ENCODE peak calls at places on chromosomes 4 and X, in eight cellular contexts. A is Peyer's patch, M is IMR-90, S is uterus, W is ovary, J is heart left ventricle, G is esophagus muscularis mucosa, P is tibial nerve. F is an unnamed sample.

GRCh38 chr4:692771-693554 is 4.0 kb upstream of the SLC49A3 start:
- DNase-seq in A (no peak), W (no peak), P (no peak), M (no peak), S (no peak), G (no peak), J (no peak), F (no peak)

GRCh38 chr4:136329042-136329662 is 1203.1 kb downstream of the PCDH18 start:
- DNase-seq in A (no peak), M (no peak), W (no peak), S (no peak), J (no peak), P (no peak), G (no peak), F (no peak)

GRCh38 chr4:122775987-122776836 is 43.7 kb downstream of the BBS12 start:
- DNase-seq in J (no peak), S (no peak), M (no peak), A (no peak), G (no peak), P (no peak), W (no peak), F (no peak)

GRCh38 chrX:68647156-68647957 is at the start of gene STARD8:
- DNase-seq in M (peak), P (no peak), W (no peak), G (no peak), S (peak), A (no peak), J (peak), F (no peak)

GRCh38 chrX:153361781-153362397 is 27.9 kb downstream of the ZNF275 start:
- DNase-seq in S (no peak), J (no peak), M (no peak), G (no peak), P (no peak), W (no peak), A (no peak), F (no peak)

GRCh38 chrX:68929332-68930150 is 100.7 kb downstream of the EFNB1 start:
- DNase-seq in W (peak), A (no peak), J (peak), S (peak), P (no peak), G (no peak), M (peak), F (no peak)

GRCh38 chrX:54633641-54634040 is 103.6 kb downstream of the GNL3L start:
- DNase-seq in G (no peak), W (no peak), S (no peak), M (peak), A (no peak), J (peak), P (no peak), F (no peak)

GRCh38 chr4:80311130-80311529 is 24.4 kb upstream of the CFAP299 start:
- DNase-seq in J (no peak), G (no peak), A (no peak), W (no peak), P (no peak), M (no peak), S (no peak), F (no peak)

GRCh38 chr4:131644619-131645018 is 1504.5 kb upstream of the PCDH10 start:
- DNase-seq in A (no peak), W (no peak), P (no peak), M (peak), J (no peak), S (no peak), G (no peak), F (no peak)

GRCh38 chr4:8642651-8643321 is 50.2 kb downstream of the CPZ start:
- DNase-seq in M (no peak), P (no peak), S (no peak), W (no peak), J (no peak), A (peak), G (no peak), F (no peak)

GRCh38 chrX:152733261-152733975 is at the start of the genes CSAG1 and MAGEA12:
- DNase-seq in P (no peak), J (no peak), G (no peak), S (no peak), W (no peak), M (no peak), A (no peak), F (no peak)

GRCh38 chr4:173051697-173052096 is 116.9 kb upstream of the GALNT7 start:
- DNase-seq in J (no peak), M (peak), S (no peak), W (no peak), A (no peak), G (no peak), P (no peak), F (no peak)

GRCh38 chr4:6632125-6632524 is 8.4 kb upstream of the MRFAP1 start:
- DNase-seq in J (no peak), W (no peak), G (no peak), A (no peak), S (no peak), M (no peak), P (no peak), F (no peak)

GRCh38 chr4:112234952-112235609 is 3.5 kb downstream of the AP1AR start:
- DNase-seq in S (peak), G (no peak), P (peak), J (peak), W (peak), A (no peak), M (peak), F (no peak)

GRCh38 chr4:39510348-39510929 is 16.8 kb downstream of the UGDH start:
- DNase-seq in A (no peak), P (no peak), S (no peak), M (no peak), G (no peak), J (no peak), W (no peak), F (no peak)

GRCh38 chr4:123017636-123018390 is 95.4 kb upstream of the NUDT6 start:
- DNase-seq in W (no peak), S (no peak), G (no peak), P (no peak), J (no peak), A (no peak), M (peak), F (no peak)

GRCh38 chr4:3286335-3287175 is 6.3 kb upstream of the RGS12 start:
- DNase-seq in S (no peak), M (no peak), A (no peak), P (no peak), W (no peak), G (no peak), J (no peak), F (no peak)

DNA sequence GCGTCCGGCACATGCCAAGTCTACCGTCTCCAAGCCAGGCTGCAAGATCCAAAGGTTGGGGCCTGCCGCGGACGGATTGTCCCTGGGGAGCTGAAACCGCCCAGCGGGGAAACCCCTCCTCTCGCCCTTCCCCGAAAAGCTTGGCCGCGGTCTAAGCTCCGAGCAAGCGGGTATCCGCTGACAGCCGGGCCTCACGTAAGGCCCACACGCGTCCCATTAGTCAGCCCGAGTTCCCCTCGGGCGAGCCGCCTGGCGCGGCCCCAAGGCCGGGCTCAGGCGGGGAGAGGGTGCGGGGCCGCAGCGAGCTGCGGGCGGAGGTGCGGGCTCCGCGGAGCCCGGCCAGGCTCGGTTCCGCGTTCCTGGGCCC is 6.9 kb upstream of the BCOR start:
- DNase-seq in W (peak), G (no peak), S (peak), M (peak), P (no peak), A (peak), J (peak), F (no peak)
- H3K27ac ChIP-seq in W (peak), G (peak), S (peak), M (peak), P (peak), A (peak), J (peak), F (peak)

GRCh38 chr4:138053601-138054322 is 188.4 kb downstream of the SLC7A11 start:
- DNase-seq in G (no peak), P (no peak), M (peak), J (no peak), W (no peak), A (no peak), S (peak), F (no peak)
- TF ChIP-seq POLR2A in G (no peak), P (no peak), M (no peak), J (no peak), W (no peak), A (no peak), S (no peak), F (no peak)

DNA sequence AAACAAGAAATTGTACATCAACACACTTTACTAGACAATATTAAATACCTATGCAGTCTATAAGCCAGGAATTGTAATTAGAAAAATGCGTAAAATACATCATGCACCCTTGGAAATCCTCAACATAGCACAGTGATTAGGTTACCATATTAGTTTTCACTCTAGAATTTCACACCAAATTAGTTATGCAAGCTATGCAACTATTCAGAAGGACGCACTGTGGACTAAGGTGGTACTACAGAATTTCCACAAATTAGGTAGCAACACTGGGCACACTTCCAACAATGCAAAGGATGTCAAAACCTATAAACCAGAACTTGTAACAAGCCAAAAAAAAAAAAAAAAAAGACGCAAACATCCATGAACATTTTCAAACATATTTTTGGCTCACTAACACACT is 71.1 kb upstream of the ZCCHC13 start:
- DNase-seq in P (no peak), G (no peak), J (no peak), S (no peak), W (no peak), M (peak), A (no peak), F (no peak)
- TF ChIP-seq CTCF in P (no peak), G (no peak), J (peak), S (no peak), W (no peak), M (no peak), A (peak), F (no peak)

GRCh38 chr4:98514930-98515809 is 143.2 kb downstream of the TSPAN5 start:
- DNase-seq in P (no peak), S (no peak), W (no peak), J (no peak), M (peak), G (peak), A (no peak), F (no peak)
- H3K27ac ChIP-seq in P (no peak), S (peak), W (peak), J (no peak), M (peak), G (no peak), A (no peak), F (no peak)

DNA sequence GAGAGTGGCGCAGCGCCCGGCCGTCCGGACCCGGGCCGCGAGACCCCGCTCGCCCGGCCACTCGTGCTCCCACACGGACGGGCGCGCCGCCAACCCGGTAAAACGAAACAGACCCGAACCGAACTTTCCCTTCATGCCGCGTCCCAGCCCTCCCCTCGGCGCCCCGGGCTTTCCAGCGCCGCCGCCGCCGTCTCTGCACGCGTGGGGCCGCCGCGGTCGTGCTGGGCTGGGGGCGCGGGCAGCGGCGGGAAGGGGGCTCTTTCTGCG is 222 bp downstream of the SMAD1 start:
- DNase-seq in W (no peak), J (no peak), G (no peak), P (no peak), S (no peak), M (no peak), A (no peak), F (no peak)
- TF ChIP-seq POLR2A in W (no peak), J (no peak), G (no peak), P (no peak), S (no peak), M (no peak), A (no peak), F (no peak)

DNA sequence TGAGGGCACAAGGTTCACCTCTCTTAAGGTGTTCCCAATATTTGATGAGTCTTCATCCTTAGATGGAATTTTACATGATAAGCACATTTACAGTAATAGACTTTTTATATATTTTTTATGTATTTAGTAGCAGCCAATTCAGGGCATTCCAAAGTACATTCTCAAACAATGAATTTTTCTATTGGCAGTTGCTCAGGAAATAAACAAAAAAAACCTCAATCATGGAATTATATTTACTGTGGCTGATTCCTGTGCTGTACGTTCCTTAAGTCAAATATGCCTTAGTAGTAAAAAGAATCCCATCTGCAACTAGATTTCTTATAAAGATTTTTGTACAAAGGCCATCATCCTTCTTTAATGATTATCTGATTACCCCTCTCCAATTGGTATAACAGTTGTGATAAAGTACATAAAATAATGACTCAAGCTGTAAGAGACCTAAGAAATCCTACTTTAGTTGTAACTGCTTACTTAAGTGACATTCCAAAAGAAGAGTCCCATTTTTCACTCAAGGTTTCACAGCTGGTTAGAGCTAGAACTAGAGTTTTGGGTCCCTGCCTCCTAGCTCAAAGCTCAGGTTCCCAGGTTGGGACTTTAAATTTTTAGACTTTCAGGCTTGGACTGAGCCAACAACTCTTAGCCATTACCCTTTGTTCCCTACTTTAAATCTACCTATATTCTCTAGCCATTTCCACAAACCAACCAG is 152.7 kb downstream of the FHIP1A start:
- DNase-seq in P (no peak), S (no peak), A (no peak), J (no peak), M (peak), G (no peak), W (no peak), F (no peak)
- TF ChIP-seq CTCF in P (no peak), S (no peak), A (no peak), J (no peak), M (no peak), G (no peak), W (no peak), F (no peak)

DNA sequence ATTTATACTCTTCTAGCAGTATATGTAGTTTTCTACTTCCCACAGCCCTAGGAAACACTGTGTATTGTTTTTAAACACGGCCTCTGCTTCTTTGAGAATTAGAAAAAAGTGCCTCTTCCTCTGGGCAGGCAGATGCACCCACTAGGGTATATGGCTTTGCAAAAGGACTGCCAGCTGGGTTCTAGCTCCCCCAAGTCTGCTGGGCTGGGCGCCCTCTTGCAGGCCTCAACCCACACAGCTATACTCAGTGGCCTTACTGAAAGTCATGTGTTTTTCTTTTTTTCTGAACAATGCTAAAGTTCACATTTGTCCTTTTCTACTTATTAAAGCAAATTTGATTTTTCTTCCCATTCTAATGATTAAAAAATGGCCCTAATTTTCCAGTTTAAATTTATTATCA is 35.5 kb upstream of the BMPR1B start:
- DNase-seq in M (no peak), G (no peak), J (no peak), A (no peak), W (no peak), P (no peak), S (no peak), F (no peak)
- H3K27ac ChIP-seq in M (no peak), G (no peak), J (no peak), A (no peak), W (no peak), P (no peak), S (no peak), F (no peak)

GRCh38 chr4:23811045-23811620 is 78.7 kb downstream of the PPARGC1A start:
- DNase-seq in S (no peak), G (no peak), A (no peak), J (no peak), M (peak), W (no peak), P (no peak), F (no peak)
- TF ChIP-seq POLR2A in S (no peak), G (no peak), A (no peak), J (no peak), M (no peak), W (no peak), P (no peak), F (no peak)

GRCh38 chr4:17967078-17967477 is 54.5 kb downstream of the LCORL start:
- DNase-seq in J (no peak), A (no peak), G (no peak), M (no peak), S (no peak), W (no peak), P (no peak), F (no peak)
- TF ChIP-seq CTCF in J (no peak), A (no peak), G (no peak), M (no peak), S (no peak), W (no peak), P (no peak), F (no peak)

GRCh38 chr4:25129926-25130325 is 30.3 kb downstream of the SEPSECS start:
- DNase-seq in P (no peak), G (no peak), A (no peak), W (no peak), J (no peak), M (peak), S (no peak), F (no peak)

GRCh38 chr4:25133132-25133531 is 27.1 kb downstream of the SEPSECS start:
- DNase-seq in W (no peak), S (no peak), P (no peak), M (no peak), A (no peak), G (no peak), J (no peak), F (no peak)

GRCh38 chr4:25128671-25129070 is 31.6 kb downstream of the SEPSECS start:
- DNase-seq in S (no peak), G (no peak), J (no peak), P (no peak), W (no peak), A (no peak), M (no peak), F (no peak)

GRCh38 chr4:25131925-25132324 is 28.3 kb downstream of the SEPSECS start:
- DNase-seq in J (no peak), W (no peak), S (no peak), G (no peak), M (no peak), P (no peak), A (no peak), F (no peak)

GRCh38 chr4:25131396-25131795 is 28.9 kb downstream of the SEPSECS start:
- DNase-seq in A (no peak), W (no peak), M (no peak), J (no peak), P (no peak), S (no peak), G (no peak), F (no peak)
- H3K27ac ChIP-seq in A (no peak), W (no peak), M (no peak), J (no peak), P (no peak), S (no peak), G (no peak), F (no peak)

F was measured in esophagus squamous epithelium.